ENCODE peak calls at places on chromosomes 6 and 20, in ten cellular contexts. One of them, this sample, is unnamed.

GRCh38 chr20:35737865-35738333 is 4.2 kb downstream of the RBM39 start:
- DNase-seq in SW 1271: no peak
- DNase-seq in neural crest cell: no peak
- DNase-seq in epithelial cell of proximal tubule: no peak
- DNase-seq in posterior cingulate gyrus: no peak
- DNase-seq in cerebellar nuclear complex: no peak
- DNase-seq in neural progenitor cell: no peak
- DNase-seq in EH: no peak
- DNase-seq in mesendoderm: no peak
- DNase-seq in Karpas-422: no peak
- DNase-seq in this sample: no peak

GRCh38 chr20:18001131-18001921 is 32.5 kb downstream of the MGME1 start:
- DNase-seq in cerebellar nuclear complex: no peak
- DNase-seq in mesendoderm: peak
- DNase-seq in EH: peak
- DNase-seq in posterior cingulate gyrus: peak
- DNase-seq in epithelial cell of proximal tubule: peak
- DNase-seq in neural progenitor cell: no peak
- DNase-seq in Karpas-422: no peak
- DNase-seq in neural crest cell: no peak
- DNase-seq in SW 1271: no peak
- DNase-seq in this sample: no peak

GRCh38 chr20:25233016-25233772 is 14.7 kb upstream of the PYGB start:
- DNase-seq in epithelial cell of proximal tubule: no peak
- DNase-seq in SW 1271: no peak
- DNase-seq in posterior cingulate gyrus: no peak
- DNase-seq in Karpas-422: peak
- DNase-seq in neural crest cell: no peak
- DNase-seq in neural progenitor cell: peak
- DNase-seq in cerebellar nuclear complex: no peak
- DNase-seq in EH: peak
- DNase-seq in mesendoderm: peak
- DNase-seq in this sample: no peak

GRCh38 chr6:15985354-15985995 is 143.4 kb upstream of the MYLIP start:
- DNase-seq in cerebellar nuclear complex: no peak
- DNase-seq in neural crest cell: no peak
- DNase-seq in posterior cingulate gyrus: no peak
- DNase-seq in neural progenitor cell: no peak
- DNase-seq in SW 1271: no peak
- DNase-seq in Karpas-422: no peak
- DNase-seq in EH: no peak
- DNase-seq in epithelial cell of proximal tubule: no peak
- DNase-seq in mesendoderm: no peak
- DNase-seq in this sample: peak

GRCh38 chr6:108113557-108114519 is 39.3 kb upstream of the OSTM1 start:
- DNase-seq in neural crest cell: peak
- DNase-seq in mesendoderm: peak
- DNase-seq in Karpas-422: peak
- DNase-seq in EH: peak
- DNase-seq in neural progenitor cell: peak
- DNase-seq in posterior cingulate gyrus: no peak
- DNase-seq in SW 1271: no peak
- DNase-seq in cerebellar nuclear complex: no peak
- DNase-seq in epithelial cell of proximal tubule: peak
- DNase-seq in this sample: peak

GRCh38 chr6:46626228-46626909 is 26.2 kb downstream of the CYP39A1 start:
- DNase-seq in neural progenitor cell: peak
- DNase-seq in posterior cingulate gyrus: no peak
- DNase-seq in mesendoderm: peak
- DNase-seq in cerebellar nuclear complex: no peak
- DNase-seq in epithelial cell of proximal tubule: no peak
- DNase-seq in Karpas-422: peak
- DNase-seq in neural crest cell: no peak
- DNase-seq in SW 1271: no peak
- DNase-seq in EH: peak
- DNase-seq in this sample: peak

GRCh38 chr6:53320964-53321363 is 27.8 kb downstream of the ELOVL5 start:
- DNase-seq in mesendoderm: no peak
- DNase-seq in EH: no peak
- DNase-seq in neural progenitor cell: no peak
- DNase-seq in cerebellar nuclear complex: no peak
- DNase-seq in Karpas-422: no peak
- DNase-seq in epithelial cell of proximal tubule: no peak
- DNase-seq in posterior cingulate gyrus: no peak
- DNase-seq in neural crest cell: no peak
- DNase-seq in SW 1271: no peak
- DNase-seq in this sample: no peak

GRCh38 chr20:22836211-22836610 is 198.9 kb upstream of the SSTR4 start:
- DNase-seq in mesendoderm: peak
- DNase-seq in epithelial cell of proximal tubule: no peak
- DNase-seq in SW 1271: no peak
- DNase-seq in neural crest cell: no peak
- DNase-seq in neural progenitor cell: no peak
- DNase-seq in Karpas-422: no peak
- DNase-seq in posterior cingulate gyrus: no peak
- DNase-seq in EH: peak
- DNase-seq in cerebellar nuclear complex: no peak
- DNase-seq in this sample: no peak

GRCh38 chr20:8299921-8300320 is 167.9 kb downstream of the PLCB1 start:
- DNase-seq in cerebellar nuclear complex: no peak
- DNase-seq in mesendoderm: no peak
- DNase-seq in epithelial cell of proximal tubule: no peak
- DNase-seq in neural progenitor cell: no peak
- DNase-seq in Karpas-422: no peak
- DNase-seq in EH: peak
- DNase-seq in posterior cingulate gyrus: no peak
- DNase-seq in SW 1271: no peak
- DNase-seq in neural crest cell: no peak
- DNase-seq in this sample: no peak

GRCh38 chr6:132669690-132670291 is 10.8 kb upstream of the TAAR1 start:
- DNase-seq in epithelial cell of proximal tubule: no peak
- DNase-seq in cerebellar nuclear complex: no peak
- DNase-seq in posterior cingulate gyrus: no peak
- DNase-seq in neural progenitor cell: peak
- DNase-seq in mesendoderm: peak
- DNase-seq in Karpas-422: peak
- DNase-seq in neural crest cell: no peak
- DNase-seq in SW 1271: no peak
- DNase-seq in EH: peak
- DNase-seq in this sample: peak

GRCh38 chr6:158660331-158660730 is 10.5 kb downstream of the SYTL3 start:
- DNase-seq in neural crest cell: no peak
- DNase-seq in EH: no peak
- DNase-seq in SW 1271: no peak
- DNase-seq in mesendoderm: no peak
- DNase-seq in neural progenitor cell: peak
- DNase-seq in epithelial cell of proximal tubule: no peak
- DNase-seq in Karpas-422: peak
- DNase-seq in cerebellar nuclear complex: no peak
- DNase-seq in posterior cingulate gyrus: no peak
- DNase-seq in this sample: peak

GRCh38 chr20:62758226-62758912 is 37.9 kb upstream of the MRGBP start:
- DNase-seq in epithelial cell of proximal tubule: no peak
- DNase-seq in mesendoderm: no peak
- DNase-seq in cerebellar nuclear complex: no peak
- DNase-seq in posterior cingulate gyrus: peak
- DNase-seq in Karpas-422: no peak
- DNase-seq in neural crest cell: no peak
- DNase-seq in SW 1271: no peak
- DNase-seq in neural progenitor cell: no peak
- DNase-seq in EH: no peak
- DNase-seq in this sample: no peak

GRCh38 chr6:22042713-22043112 is 254.1 kb downstream of the PRL start:
- DNase-seq in EH: no peak
- DNase-seq in posterior cingulate gyrus: no peak
- DNase-seq in cerebellar nuclear complex: no peak
- DNase-seq in SW 1271: no peak
- DNase-seq in Karpas-422: no peak
- DNase-seq in neural crest cell: no peak
- DNase-seq in neural progenitor cell: no peak
- DNase-seq in epithelial cell of proximal tubule: peak
- DNase-seq in mesendoderm: no peak
- DNase-seq in this sample: no peak